ENCODE peak calls at places on chromosomes 13 and 19, in ten cellular contexts. E is thyroid gland, P is K562, T is right lobe of liver, B is IMR-90, R is heart left ventricle, U is astrocyte, W is endodermal cell, A is sigmoid colon, X is GM23338. Y is an unnamed sample.

GRCh38 chr19:48806818-48807589 is 3.8 kb downstream of the BCAT2 start:
- DNase-seq in E (no peak), P (peak), T (peak), B (peak), R (no peak), U (no peak), W (peak), A (no peak), X (peak), Y (no peak)

GRCh38 chr13:90696254-90696653 is 651.2 kb upstream of the MIR17HG start:
- DNase-seq in E (no peak), P (no peak), T (no peak), B (peak), R (no peak), U (peak), W (no peak), A (no peak), X (no peak), Y (no peak)

GRCh38 chr13:72820156-72820897 is 38.4 kb downstream of the PIBF1 start:
- DNase-seq in E (no peak), P (no peak), T (no peak), B (peak), R (no peak), U (peak), W (no peak), A (no peak), X (peak), Y (no peak)

GRCh38 chr19:6539514-6539913 is 8.7 kb downstream of the TNFSF9 start:
- DNase-seq in E (no peak), P (no peak), T (no peak), B (no peak), R (no peak), U (no peak), W (no peak), A (no peak), X (no peak), Y (no peak)

GRCh38 chr19:47644743-47645499 is 36.0 kb downstream of the BICRA start:
- DNase-seq in E (peak), P (no peak), T (no peak), B (no peak), R (no peak), U (peak), W (no peak), A (no peak), X (no peak), Y (no peak)

GRCh38 chr19:16233836-16234551 is 36.3 kb downstream of the AP1M1 start:
- DNase-seq in E (no peak), P (no peak), T (no peak), B (no peak), R (no peak), U (no peak), W (no peak), A (no peak), X (no peak), Y (no peak)

GRCh38 chr13:99982021-99982740 is 597 bp downstream of the ZIC2 start:
- DNase-seq in E (no peak), P (peak), T (peak), B (no peak), R (no peak), U (no peak), W (no peak), A (no peak), X (peak), Y (peak)

GRCh38 chr19:472005-472858 is 11.4 kb upstream of the SHC2 start:
- DNase-seq in E (no peak), P (no peak), T (no peak), B (no peak), R (no peak), U (no peak), W (no peak), A (no peak), X (peak), Y (no peak)

GRCh38 chr13:66940113-66940512 is 290.0 kb downstream of the PCDH9 start:
- DNase-seq in E (no peak), P (no peak), T (no peak), B (no peak), R (no peak), U (peak), W (no peak), A (no peak), X (no peak), Y (no peak)

GRCh38 chr19:17737690-17738153 is 13.6 kb upstream of the FCHO1 start:
- DNase-seq in E (no peak), P (no peak), T (no peak), B (peak), R (no peak), U (no peak), W (no peak), A (no peak), X (no peak), Y (no peak)

GRCh38 chr19:32201661-32202060 is 143.7 kb upstream of the ZNF507 start:
- DNase-seq in E (no peak), P (no peak), T (no peak), B (no peak), R (no peak), U (no peak), W (no peak), A (no peak), X (no peak), Y (peak)

GRCh38 chr19:23075031-23075733 is 41.6 kb upstream of the ZNF730 start:
- DNase-seq in E (peak), P (peak), T (no peak), B (peak), R (peak), U (peak), W (peak), A (peak), X (peak), Y (no peak)

GRCh38 chr13:39091586-39091985 is 53.3 kb downstream of the NHLRC3 start:
- DNase-seq in E (no peak), P (no peak), T (no peak), B (no peak), R (no peak), U (no peak), W (no peak), A (no peak), X (no peak), Y (no peak)

GRCh38 chr19:58009666-58010301 is 7.2 kb upstream of the ZNF606 start:
- DNase-seq in E (peak), P (peak), T (peak), B (peak), R (peak), U (peak), W (peak), A (peak), X (peak), Y (no peak)

GRCh38 chr19:402786-403185 is 6.2 kb downstream of the C2CD4C start:
- DNase-seq in E (no peak), P (no peak), T (no peak), B (no peak), R (no peak), U (no peak), W (no peak), A (no peak), X (no peak), Y (no peak)

GRCh38 chr19:10861118-10861651 is 10.2 kb upstream of the CARM1 start:
- DNase-seq in E (no peak), P (peak), T (no peak), B (no peak), R (no peak), U (no peak), W (peak), A (no peak), X (peak), Y (no peak)

GRCh38 chr13:58712191-58712590 is 1080.6 kb downstream of the PCDH17 start:
- DNase-seq in E (no peak), P (no peak), T (no peak), B (no peak), R (no peak), U (peak), W (peak), A (no peak), X (peak), Y (no peak)

GRCh38 chr13:26760835-26761582 is 423 bp upstream of the GPR12 start:
- DNase-seq in E (no peak), P (no peak), T (no peak), B (no peak), R (no peak), U (no peak), W (peak), A (no peak), X (peak), Y (no peak)

GRCh38 chr19:19385900-19386339 is 19.6 kb upstream of the GATAD2A start:
- DNase-seq in E (no peak), P (no peak), T (no peak), B (no peak), R (no peak), U (no peak), W (no peak), A (no peak), X (peak), Y (peak)

GRCh38 chr19:35363711-35364425 is 5.6 kb downstream of the FFAR3 start:
- DNase-seq in E (no peak), P (no peak), T (no peak), B (no peak), R (no peak), U (no peak), W (no peak), A (no peak), X (no peak), Y (no peak)

GRCh38 chr13:113763961-113764792 is 5.2 kb downstream of the TMEM255B start:
- DNase-seq in E (no peak), P (no peak), T (no peak), B (no peak), R (no peak), U (no peak), W (peak), A (peak), X (no peak), Y (no peak)

GRCh38 chr19:10752237-10752912 is 34.5 kb downstream of the DNM2 start:
- DNase-seq in E (no peak), P (no peak), T (no peak), B (no peak), R (no peak), U (no peak), W (no peak), A (no peak), X (no peak), Y (no peak)

GRCh38 chr19:45136507-45137178 is 24.1 kb downstream of the NKPD1 start:
- DNase-seq in E (no peak), P (no peak), T (no peak), B (no peak), R (no peak), U (no peak), W (peak), A (no peak), X (no peak), Y (no peak)

GRCh38 chr13:98397221-98397620 is 179.7 kb downstream of the STK24 start:
- DNase-seq in E (no peak), P (no peak), T (no peak), B (peak), R (no peak), U (peak), W (no peak), A (no peak), X (no peak), Y (peak)

GRCh38 chr13:108313382-108313781 is 43.9 kb downstream of the TNFSF13B start:
- DNase-seq in E (no peak), P (no peak), T (no peak), B (no peak), R (no peak), U (no peak), W (no peak), A (no peak), X (no peak), Y (no peak)

GRCh38 chr19:42596391-42597071 is 1.8 kb upstream of the CEACAM8 start:
- DNase-seq in E (peak), P (peak), T (peak), B (no peak), R (no peak), U (no peak), W (peak), A (no peak), X (peak), Y (peak)

DNA sequence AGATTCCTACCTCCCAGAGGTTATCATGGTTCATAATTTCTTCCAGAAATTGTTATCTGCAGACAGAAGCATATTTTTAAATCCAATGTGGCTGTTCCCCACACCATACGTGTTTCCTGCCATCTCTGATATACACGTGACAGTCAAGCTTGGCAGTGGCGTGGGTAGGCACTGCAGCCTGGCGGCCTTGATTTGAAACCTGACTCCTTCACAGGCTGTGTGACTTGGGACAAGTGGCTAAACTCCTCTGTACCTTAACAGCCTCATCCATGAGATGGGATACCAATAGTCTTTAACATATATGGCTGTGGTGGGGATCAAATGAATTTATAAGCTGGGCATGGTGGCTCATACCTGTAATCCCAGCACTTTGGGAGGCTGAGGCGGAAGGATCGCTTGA is 33.2 kb downstream of the DPF1 start:
- DNase-seq in E (no peak), P (no peak), T (no peak), B (no peak), R (no peak), U (no peak), W (no peak), A (no peak), X (no peak), Y (no peak)
- H3K27ac ChIP-seq in E (no peak), P (no peak), T (no peak), B (no peak), R (no peak), U (no peak), W (no peak), A (no peak), X (no peak), Y (no peak)

GRCh38 chr13:45402641-45403040 is 15.5 kb downstream of the SLC25A30 start:
- DNase-seq in E (peak), P (no peak), T (no peak), B (no peak), R (peak), U (no peak), W (no peak), A (no peak), X (no peak), Y (no peak)
- H3K27ac ChIP-seq in E (peak), P (no peak), T (no peak), B (no peak), R (peak), U (no peak), W (no peak), A (no peak), X (no peak), Y (no peak)

GRCh38 chr19:30659638-30660037 is 287.5 kb downstream of the ZNF536 start:
- DNase-seq in E (no peak), P (no peak), T (no peak), B (no peak), R (no peak), U (no peak), W (no peak), A (no peak), X (no peak), Y (no peak)
- H3K27ac ChIP-seq in E (no peak), P (no peak), T (no peak), B (no peak), R (no peak), U (no peak), W (no peak), A (no peak), X (no peak), Y (no peak)

GRCh38 chr13:40442191-40442590 is 224.2 kb downstream of the FOXO1 start:
- DNase-seq in E (no peak), P (no peak), T (no peak), B (no peak), R (no peak), U (no peak), W (no peak), A (no peak), X (no peak), Y (no peak)
- H3K27ac ChIP-seq in E (peak), P (no peak), T (peak), B (no peak), R (no peak), U (no peak), W (no peak), A (peak), X (no peak), Y (no peak)

DNA sequence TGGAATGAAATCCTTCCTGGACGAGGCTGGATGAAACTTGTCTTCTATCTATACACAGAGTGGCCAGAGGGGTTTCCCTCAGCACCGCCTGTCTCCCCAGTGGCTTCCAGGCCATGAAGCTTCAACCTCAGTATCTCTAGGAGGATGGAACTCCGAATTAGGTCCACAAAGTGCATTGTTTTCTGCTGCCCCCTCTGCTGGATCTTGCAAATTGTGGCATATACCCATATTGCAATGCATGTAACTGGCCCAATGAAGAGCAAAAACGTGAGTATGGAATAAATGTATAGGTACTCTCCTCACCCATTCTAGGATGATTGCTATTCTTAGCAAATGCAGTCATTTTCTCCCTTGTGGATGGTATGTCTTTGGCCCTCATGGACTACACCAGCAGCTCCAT is 14.7 kb upstream of the LILRB4 start:
- DNase-seq in E (no peak), P (no peak), T (no peak), B (no peak), R (no peak), U (no peak), W (no peak), A (no peak), X (no peak), Y (no peak)
- H3K27ac ChIP-seq in E (no peak), P (no peak), T (no peak), B (no peak), R (no peak), U (no peak), W (no peak), A (no peak), X (no peak), Y (no peak)

GRCh38 chr19:13083008-13083404 is 19.7 kb downstream of the LYL1 start:
- DNase-seq in E (no peak), P (no peak), T (peak), B (no peak), R (no peak), U (no peak), W (no peak), A (no peak), X (no peak), Y (no peak)
- H3K27ac ChIP-seq in E (no peak), P (no peak), T (peak), B (no peak), R (no peak), U (no peak), W (no peak), A (peak), X (no peak), Y (no peak)

DNA sequence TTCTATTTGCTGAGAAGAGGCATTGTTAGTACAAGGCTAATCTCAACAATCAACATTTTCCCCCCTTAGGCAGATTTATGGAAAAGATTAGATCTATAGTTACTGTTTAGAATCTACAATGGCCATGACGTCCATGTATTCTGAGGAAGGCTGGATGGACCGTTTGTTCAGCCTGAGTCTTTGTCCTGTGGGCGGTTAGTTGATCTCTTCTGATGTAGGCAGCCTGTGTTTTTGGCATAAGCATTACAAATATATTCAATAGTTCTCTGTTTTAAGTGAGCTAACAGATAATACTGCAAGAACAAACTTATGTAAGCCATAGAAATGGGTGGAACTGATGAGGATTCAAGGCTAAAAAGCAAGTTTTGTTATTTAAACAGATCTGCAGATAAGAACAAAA is 48.4 kb downstream of the FAM124A start:
- DNase-seq in E (no peak), P (no peak), T (no peak), B (no peak), R (no peak), U (no peak), W (no peak), A (no peak), X (no peak), Y (no peak)
- H3K27ac ChIP-seq in E (no peak), P (no peak), T (no peak), B (no peak), R (no peak), U (no peak), W (no peak), A (peak), X (no peak), Y (no peak)

GRCh38 chr19:12786149-12786870 is 5.0 kb upstream of the JUNB start:
- DNase-seq in E (peak), P (no peak), T (peak), B (no peak), R (peak), U (no peak), W (peak), A (peak), X (no peak), Y (no peak)
- H3K27ac ChIP-seq in E (peak), P (peak), T (peak), B (peak), R (peak), U (peak), W (peak), A (peak), X (no peak), Y (peak)

Y was measured in SJSA1.